ENCODE peak calls at places on chromosome 14, in nine cellular contexts. One of them, this sample, is unnamed.

GRCh38 chr14:34310724-34311123 is 151.3 kb downstream of the SPTSSA start:
- DNase-seq in fibroblast of mammary gland: no peak
- DNase-seq in NCI-H1417 treated with DMSO at 0.1 percent for 48 hours: no peak
- DNase-seq in ELR: no peak
- DNase-seq in naive B cell: no peak
- DNase-seq in psoas muscle: no peak
- DNase-seq in NCI-H1694: no peak
- DNase-seq in non-pigmented ciliary epithelial cell: no peak
- DNase-seq in NCI-H146: no peak
- DNase-seq in this sample: no peak

GRCh38 chr14:77105118-77105517 is 7.1 kb downstream of the CIPC start:
- DNase-seq in fibroblast of mammary gland: no peak
- DNase-seq in NCI-H1417 treated with DMSO at 0.1 percent for 48 hours: no peak
- DNase-seq in ELR: no peak
- DNase-seq in naive B cell: no peak
- DNase-seq in psoas muscle: no peak
- DNase-seq in NCI-H1694: no peak
- DNase-seq in non-pigmented ciliary epithelial cell: no peak
- DNase-seq in NCI-H146: no peak
- DNase-seq in this sample: no peak

GRCh38 chr14:31543969-31544799 is 17.0 kb upstream of the NUBPL start:
- DNase-seq in fibroblast of mammary gland: peak; percentile 26
- DNase-seq in NCI-H1417 treated with DMSO at 0.1 percent for 48 hours: no peak
- DNase-seq in ELR: peak; percentile 42
- DNase-seq in naive B cell: no peak
- DNase-seq in psoas muscle: no peak
- DNase-seq in NCI-H1694: no peak
- DNase-seq in non-pigmented ciliary epithelial cell: no peak
- DNase-seq in NCI-H146: no peak
- DNase-seq in this sample: no peak

GRCh38 chr14:77622562-77622961 is 6.1 kb upstream of the SPTLC2 start:
- DNase-seq in fibroblast of mammary gland: no peak
- DNase-seq in NCI-H1417 treated with DMSO at 0.1 percent for 48 hours: no peak
- DNase-seq in ELR: no peak
- DNase-seq in naive B cell: no peak
- DNase-seq in psoas muscle: no peak
- DNase-seq in NCI-H1694: no peak
- DNase-seq in non-pigmented ciliary epithelial cell: no peak
- DNase-seq in NCI-H146: peak; percentile 0
- DNase-seq in this sample: peak; percentile 65

GRCh38 chr14:102749833-102750775 is 27.1 kb upstream of the TRAF3 start:
- DNase-seq in fibroblast of mammary gland: no peak
- DNase-seq in NCI-H1417 treated with DMSO at 0.1 percent for 48 hours: peak; percentile 75
- DNase-seq in ELR: no peak
- DNase-seq in naive B cell: no peak
- DNase-seq in psoas muscle: no peak
- DNase-seq in NCI-H1694: no peak
- DNase-seq in non-pigmented ciliary epithelial cell: no peak
- DNase-seq in NCI-H146: peak; percentile 82
- DNase-seq in this sample: no peak

GRCh38 chr14:34711169-34711568 is 3.2 kb downstream of the CFL2 start:
- DNase-seq in fibroblast of mammary gland: peak; percentile 92
- DNase-seq in NCI-H1417 treated with DMSO at 0.1 percent for 48 hours: no peak
- DNase-seq in ELR: peak; percentile 96
- DNase-seq in naive B cell: no peak
- DNase-seq in psoas muscle: no peak
- DNase-seq in NCI-H1694: peak; percentile 44
- DNase-seq in non-pigmented ciliary epithelial cell: peak; percentile 86
- DNase-seq in NCI-H146: no peak
- DNase-seq in this sample: peak; percentile 25

GRCh38 chr14:76329150-76329881 is 46.6 kb upstream of the ESRRB start:
- DNase-seq in fibroblast of mammary gland: no peak
- DNase-seq in NCI-H1417 treated with DMSO at 0.1 percent for 48 hours: peak; percentile 20
- DNase-seq in ELR: no peak
- DNase-seq in naive B cell: no peak
- DNase-seq in psoas muscle: no peak
- DNase-seq in NCI-H1694: no peak
- DNase-seq in non-pigmented ciliary epithelial cell: no peak
- DNase-seq in NCI-H146: peak; percentile 43
- DNase-seq in this sample: no peak

GRCh38 chr14:89418452-89418851 is 1.4 kb upstream of the FOXN3 start:
- DNase-seq in fibroblast of mammary gland: peak; percentile 55
- DNase-seq in NCI-H1417 treated with DMSO at 0.1 percent for 48 hours: no peak
- DNase-seq in ELR: no peak
- DNase-seq in naive B cell: no peak
- DNase-seq in psoas muscle: no peak
- DNase-seq in NCI-H1694: no peak
- DNase-seq in non-pigmented ciliary epithelial cell: no peak
- DNase-seq in NCI-H146: peak; percentile 5
- DNase-seq in this sample: no peak

GRCh38 chr14:34437729-34438080 is 24.3 kb downstream of the SPTSSA start:
- DNase-seq in fibroblast of mammary gland: peak; percentile 11
- DNase-seq in NCI-H1417 treated with DMSO at 0.1 percent for 48 hours: no peak
- DNase-seq in ELR: no peak
- DNase-seq in naive B cell: no peak
- DNase-seq in psoas muscle: no peak
- DNase-seq in NCI-H1694: no peak
- DNase-seq in non-pigmented ciliary epithelial cell: no peak
- DNase-seq in NCI-H146: no peak
- DNase-seq in this sample: no peak

GRCh38 chr14:90491868-90492560 is 95.2 kb downstream of the CALM1 start:
- DNase-seq in fibroblast of mammary gland: peak; percentile 48
- DNase-seq in NCI-H1417 treated with DMSO at 0.1 percent for 48 hours: no peak
- DNase-seq in ELR: no peak
- DNase-seq in naive B cell: no peak
- DNase-seq in psoas muscle: no peak
- DNase-seq in NCI-H1694: no peak
- DNase-seq in non-pigmented ciliary epithelial cell: no peak
- DNase-seq in NCI-H146: no peak
- DNase-seq in this sample: no peak

GRCh38 chr14:81408595-81408994 is 8.5 kb upstream of the STON2 start:
- DNase-seq in fibroblast of mammary gland: no peak
- DNase-seq in NCI-H1417 treated with DMSO at 0.1 percent for 48 hours: no peak
- DNase-seq in ELR: no peak
- DNase-seq in naive B cell: no peak
- DNase-seq in psoas muscle: no peak
- DNase-seq in NCI-H1694: no peak
- DNase-seq in non-pigmented ciliary epithelial cell: no peak
- DNase-seq in NCI-H146: no peak
- DNase-seq in this sample: peak; percentile 37

GRCh38 chr14:32998433-32998832 is 59.8 kb downstream of the NPAS3 start:
- DNase-seq in fibroblast of mammary gland: peak; percentile 45
- DNase-seq in NCI-H1417 treated with DMSO at 0.1 percent for 48 hours: no peak
- DNase-seq in ELR: peak; percentile 39
- DNase-seq in naive B cell: no peak
- DNase-seq in psoas muscle: no peak
- DNase-seq in NCI-H1694: no peak
- DNase-seq in non-pigmented ciliary epithelial cell: peak; percentile 10
- DNase-seq in NCI-H146: no peak
- DNase-seq in this sample: no peak

GRCh38 chr14:78412475-78412874 is 242.3 kb downstream of the NRXN3 start:
- DNase-seq in fibroblast of mammary gland: no peak
- DNase-seq in NCI-H1417 treated with DMSO at 0.1 percent for 48 hours: no peak
- DNase-seq in ELR: no peak
- DNase-seq in naive B cell: no peak
- DNase-seq in psoas muscle: no peak
- DNase-seq in NCI-H1694: no peak
- DNase-seq in non-pigmented ciliary epithelial cell: no peak
- DNase-seq in NCI-H146: no peak
- DNase-seq in this sample: no peak

GRCh38 chr14:52043690-52044089 is 25.2 kb downstream of the NID2 start:
- DNase-seq in fibroblast of mammary gland: no peak
- DNase-seq in NCI-H1417 treated with DMSO at 0.1 percent for 48 hours: no peak
- DNase-seq in ELR: peak; percentile 64
- DNase-seq in naive B cell: no peak
- DNase-seq in psoas muscle: no peak
- DNase-seq in NCI-H1694: no peak
- DNase-seq in non-pigmented ciliary epithelial cell: no peak
- DNase-seq in NCI-H146: no peak
- DNase-seq in this sample: peak; percentile 52

GRCh38 chr14:64112859-64113258 is 181.3 kb downstream of the ESR2 start:
- DNase-seq in fibroblast of mammary gland: no peak
- DNase-seq in NCI-H1417 treated with DMSO at 0.1 percent for 48 hours: no peak
- DNase-seq in ELR: no peak
- DNase-seq in naive B cell: no peak
- DNase-seq in psoas muscle: peak; percentile 28
- DNase-seq in NCI-H1694: no peak
- DNase-seq in non-pigmented ciliary epithelial cell: no peak
- DNase-seq in NCI-H146: no peak
- DNase-seq in this sample: peak; percentile 56

GRCh38 chr14:54652890-54653201 is 85.9 kb downstream of the SAMD4A start:
- DNase-seq in fibroblast of mammary gland: no peak
- DNase-seq in NCI-H1417 treated with DMSO at 0.1 percent for 48 hours: no peak
- DNase-seq in ELR: no peak
- DNase-seq in naive B cell: no peak
- DNase-seq in psoas muscle: no peak
- DNase-seq in NCI-H1694: no peak
- DNase-seq in non-pigmented ciliary epithelial cell: no peak
- DNase-seq in NCI-H146: no peak
- DNase-seq in this sample: no peak

GRCh38 chr14:68157971-68158371 is 338.4 kb downstream of the RAD51B start:
- DNase-seq in fibroblast of mammary gland: peak; percentile 44
- DNase-seq in NCI-H1417 treated with DMSO at 0.1 percent for 48 hours: no peak
- DNase-seq in ELR: no peak
- DNase-seq in naive B cell: no peak
- DNase-seq in psoas muscle: no peak
- DNase-seq in NCI-H1694: no peak
- DNase-seq in non-pigmented ciliary epithelial cell: no peak
- DNase-seq in NCI-H146: no peak
- DNase-seq in this sample: no peak

GRCh38 chr14:77561881-77562280 is 54.6 kb downstream of the SPTLC2 start:
- DNase-seq in fibroblast of mammary gland: no peak
- DNase-seq in NCI-H1417 treated with DMSO at 0.1 percent for 48 hours: no peak
- DNase-seq in ELR: no peak
- DNase-seq in naive B cell: no peak
- DNase-seq in psoas muscle: no peak
- DNase-seq in NCI-H1694: no peak
- DNase-seq in non-pigmented ciliary epithelial cell: no peak
- DNase-seq in NCI-H146: peak; percentile 16
- DNase-seq in this sample: no peak

GRCh38 chr14:33941727-33942126 is 9.1 kb downstream of the EGLN3 start:
- DNase-seq in fibroblast of mammary gland: no peak
- DNase-seq in NCI-H1417 treated with DMSO at 0.1 percent for 48 hours: no peak
- DNase-seq in ELR: no peak
- DNase-seq in naive B cell: no peak
- DNase-seq in psoas muscle: no peak
- DNase-seq in NCI-H1694: no peak
- DNase-seq in non-pigmented ciliary epithelial cell: no peak
- DNase-seq in NCI-H146: no peak
- DNase-seq in this sample: no peak

GRCh38 chr14:26820101-26820500 is 222.3 kb upstream of the NOVA1 start:
- DNase-seq in fibroblast of mammary gland: peak; percentile 92
- DNase-seq in NCI-H1417 treated with DMSO at 0.1 percent for 48 hours: peak; percentile 48
- DNase-seq in ELR: peak; percentile 26
- DNase-seq in naive B cell: no peak
- DNase-seq in psoas muscle: no peak
- DNase-seq in NCI-H1694: no peak
- DNase-seq in non-pigmented ciliary epithelial cell: no peak
- DNase-seq in NCI-H146: peak; percentile 52
- DNase-seq in this sample: no peak

GRCh38 chr14:65336191-65336591 is 76.3 kb upstream of the FUT8 start:
- DNase-seq in fibroblast of mammary gland: peak; percentile 76
- DNase-seq in NCI-H1417 treated with DMSO at 0.1 percent for 48 hours: no peak
- DNase-seq in ELR: peak; percentile 66
- DNase-seq in naive B cell: no peak
- DNase-seq in psoas muscle: no peak
- DNase-seq in NCI-H1694: no peak
- DNase-seq in non-pigmented ciliary epithelial cell: no peak
- DNase-seq in NCI-H146: no peak
- DNase-seq in this sample: peak; percentile 35

GRCh38 chr14:37569729-37570128 is 25.3 kb downstream of the FOXA1 start:
- DNase-seq in fibroblast of mammary gland: no peak
- DNase-seq in NCI-H1417 treated with DMSO at 0.1 percent for 48 hours: no peak
- DNase-seq in ELR: no peak
- DNase-seq in naive B cell: no peak
- DNase-seq in psoas muscle: no peak
- DNase-seq in NCI-H1694: no peak
- DNase-seq in non-pigmented ciliary epithelial cell: no peak
- DNase-seq in NCI-H146: no peak
- DNase-seq in this sample: no peak

GRCh38 chr14:69580009-69580577 is 5.4 kb upstream of the CCDC177 start:
- DNase-seq in fibroblast of mammary gland: peak; percentile 100
- DNase-seq in NCI-H1417 treated with DMSO at 0.1 percent for 48 hours: no peak
- DNase-seq in ELR: peak; percentile 62
- DNase-seq in naive B cell: no peak
- DNase-seq in psoas muscle: no peak
- DNase-seq in NCI-H1694: peak; percentile 91
- DNase-seq in non-pigmented ciliary epithelial cell: peak; percentile 79
- DNase-seq in NCI-H146: peak; percentile 65
- DNase-seq in this sample: peak; percentile 85

GRCh38 chr14:75126121-75126544 is 715 bp downstream of the NEK9 start:
- DNase-seq in fibroblast of mammary gland: no peak
- DNase-seq in NCI-H1417 treated with DMSO at 0.1 percent for 48 hours: no peak
- DNase-seq in ELR: peak; percentile 38
- DNase-seq in naive B cell: peak; percentile 17
- DNase-seq in psoas muscle: no peak
- DNase-seq in NCI-H1694: no peak
- DNase-seq in non-pigmented ciliary epithelial cell: no peak
- DNase-seq in NCI-H146: no peak
- DNase-seq in this sample: no peak